ENCODE peak calls at places on chromosomes 6 and 20, in four cellular contexts. P is sigmoid colon, D is GM06990, I is fibroblast of lung. V is an unnamed sample.
A peak's percentile ranks its signal among the peaks of the same experiment; 100 is the strongest.

GRCh38 chr6:121959501-121959900 is 440.0 kb upstream of the HSF2 start:
- DNase-seq in D (no peak), P (no peak), I (no peak), V (peak; percentile 1)

GRCh38 chr6:72464791-72465691 is 156.8 kb upstream of the KCNQ5 start:
- DNase-seq in D (no peak), P (no peak), I (peak; percentile 89), V (no peak)

GRCh38 chr6:134123666-134124208 is 71.3 kb upstream of the SLC2A12 start:
- DNase-seq in D (no peak), P (no peak), I (peak; percentile 70), V (peak; percentile 64)

GRCh38 chr6:3222506-3223038 is 4.9 kb downstream of the TUBB2B start:
- DNase-seq in I (no peak), P (no peak), D (no peak), V (no peak)

GRCh38 chr6:35046862-35047261 is 94.3 kb downstream of the TCP11 start:
- DNase-seq in D (no peak), P (no peak), I (no peak), V (no peak)

GRCh38 chr6:127547909-127548649 is 28.9 kb upstream of the C6orf58 start:
- DNase-seq in I (no peak), D (no peak), P (no peak), V (no peak)

GRCh38 chr6:37980222-37980595 is 160.7 kb downstream of the ZFAND3 start:
- DNase-seq in I (no peak), D (no peak), P (no peak), V (no peak)

GRCh38 chr6:7544597-7544996 is 3.1 kb downstream of the DSP start:
- DNase-seq in I (no peak), D (no peak), P (no peak), V (no peak)

GRCh38 chr6:83853178-83853967 is at the start of gene RIPPLY2:
- DNase-seq in I (peak; percentile 45), D (peak; percentile 48), P (no peak), V (peak; percentile 79)

GRCh38 chr20:63222541-63222940 is 6.6 kb upstream of the YTHDF1 start:
- DNase-seq in P (no peak), I (no peak), D (no peak), V (no peak)

GRCh38 chr6:12028194-12028593 is 16.1 kb downstream of the HIVEP1 start:
- DNase-seq in P (no peak), I (no peak), D (no peak), V (no peak)

GRCh38 chr20:8782804-8783203 is 286.1 kb upstream of the PLCB4 start:
- DNase-seq in D (no peak), P (no peak), I (peak; percentile 44), V (no peak)

GRCh38 chr6:37624606-37625574 is 72.8 kb downstream of the MDGA1 start:
- DNase-seq in P (no peak), I (peak; percentile 39), D (peak; percentile 45), V (peak; percentile 73)

GRCh38 chr20:24668384-24668702 is 198.9 kb downstream of the SYNDIG1 start:
- DNase-seq in I (no peak), P (peak; percentile 46), D (no peak), V (no peak)

GRCh38 chr6:165834613-165835259 is 171.7 kb upstream of the PDE10A start:
- DNase-seq in I (no peak), D (no peak), P (peak; percentile 80), V (no peak)

GRCh38 chr6:27290065-27290849 is 21.8 kb downstream of the POM121L2 start:
- DNase-seq in I (peak; percentile 60), D (no peak), P (no peak), V (no peak)

GRCh38 chr6:32845381-32845884 is 1.6 kb upstream of the PSMB8 start:
- DNase-seq in P (peak; percentile 57), D (peak; percentile 64), I (no peak), V (peak; percentile 20)

GRCh38 chr6:16278048-16278724 is 39.8 kb downstream of the GMPR start:
- DNase-seq in P (no peak), D (no peak), I (peak; percentile 36), V (no peak)

GRCh38 chr20:44187054-44187762 is at the start of gene JPH2:
- DNase-seq in D (no peak), I (peak; percentile 79), P (peak; percentile 92), V (peak; percentile 87)

GRCh38 chr20:62409935-62410741 is 3.1 kb upstream of the CABLES2 start:
- DNase-seq in I (peak; percentile 16), D (no peak), P (peak; percentile 87), V (peak; percentile 97)

GRCh38 chr6:155341130-155341828 is 27.0 kb upstream of the TFB1M start:
- DNase-seq in P (no peak), D (peak; percentile 35), I (peak; percentile 92), V (no peak)

GRCh38 chr6:33028220-33028849 is 18.9 kb upstream of the HLA-DOA start:
- DNase-seq in P (no peak), D (no peak), I (no peak), V (no peak)

GRCh38 chr6:126228001-126228791 is 111.7 kb upstream of the CENPW start:
- DNase-seq in I (no peak), D (no peak), P (no peak), V (no peak)

GRCh38 chr6:18101271-18101670 is 21.2 kb downstream of the NHLRC1 start:
- DNase-seq in D (no peak), I (peak; percentile 70), P (no peak), V (no peak)

GRCh38 chr6:33828764-33829731 is 25.2 kb upstream of the MLN start:
- DNase-seq in I (no peak), D (no peak), P (peak; percentile 80), V (no peak)

GRCh38 chr6:36805107-36805797 is 34.0 kb downstream of the CPNE5 start:
- DNase-seq in P (no peak), D (no peak), I (no peak), V (peak; percentile 66)

GRCh38 chr6:16684896-16685554 is 76.2 kb downstream of the ATXN1 start:
- DNase-seq in D (peak; percentile 66), I (peak; percentile 90), P (no peak), V (no peak)

GRCh38 chr6:12602951-12603710 is 113.4 kb upstream of the PHACTR1 start:
- DNase-seq in D (no peak), I (peak; percentile 73), P (no peak), V (no peak)

GRCh38 chr6:107344383-107344782 is 115.0 kb downstream of the PDSS2 start:
- DNase-seq in D (no peak), I (no peak), P (no peak), V (no peak)

GRCh38 chr6:6803180-6803978 is 214.9 kb downstream of the LY86 start:
- DNase-seq in D (peak; percentile 68), P (no peak), I (no peak), V (no peak)

GRCh38 chr6:82144007-82144851 is 103.3 kb downstream of the IBTK start:
- DNase-seq in I (peak; percentile 98), D (no peak), P (no peak), V (no peak)

GRCh38 chr6:119499797-119500196 is 150.2 kb upstream of the MAN1A1 start:
- DNase-seq in D (no peak), I (no peak), P (no peak), V (no peak)

GRCh38 chr6:138105880-138106664 is 1.1 kb downstream of the PERP start:
- DNase-seq in P (no peak), I (no peak), D (no peak), V (peak; percentile 75)

GRCh38 chr6:127053032-127053908 is 65.2 kb upstream of the RSPO3 start:
- DNase-seq in P (no peak), D (no peak), I (peak; percentile 53), V (no peak)

GRCh38 chr6:25958700-25959162 is 3.9 kb upstream of the TRIM38 start:
- DNase-seq in P (no peak), I (no peak), D (no peak), V (no peak)

GRCh38 chr20:45445805-45446562 is 23.6 kb upstream of the WFDC2 start:
- DNase-seq in D (no peak), I (no peak), P (no peak), V (peak; percentile 67)

GRCh38 chr20:59808729-59809381 is 124.6 kb downstream of the SYCP2 start:
- DNase-seq in D (no peak), I (no peak), P (peak; percentile 17), V (peak; percentile 16)

GRCh38 chr20:32536861-32537656 is 48.1 kb downstream of the NOL4L start:
- DNase-seq in D (peak; percentile 67), I (no peak), P (no peak), V (peak; percentile 94)

GRCh38 chr6:112253842-112254816 is at the start of gene LAMA4:
- DNase-seq in D (peak; percentile 10), I (peak; percentile 87), P (peak; percentile 77), V (peak; percentile 72)

GRCh38 chr6:112254921-112255320 is 554 bp upstream of the LAMA4 start:
- DNase-seq in P (no peak), I (no peak), D (no peak), V (no peak)

GRCh38 chr6:112251170-112251945 is 3.0 kb downstream of the LAMA4 start:
- DNase-seq in P (peak; percentile 92), D (no peak), I (peak; percentile 86), V (no peak)

GRCh38 chr6:112252571-112253504 is 1.5 kb downstream of the LAMA4 start:
- DNase-seq in P (no peak), I (peak; percentile 63), D (no peak), V (no peak)

DNA sequence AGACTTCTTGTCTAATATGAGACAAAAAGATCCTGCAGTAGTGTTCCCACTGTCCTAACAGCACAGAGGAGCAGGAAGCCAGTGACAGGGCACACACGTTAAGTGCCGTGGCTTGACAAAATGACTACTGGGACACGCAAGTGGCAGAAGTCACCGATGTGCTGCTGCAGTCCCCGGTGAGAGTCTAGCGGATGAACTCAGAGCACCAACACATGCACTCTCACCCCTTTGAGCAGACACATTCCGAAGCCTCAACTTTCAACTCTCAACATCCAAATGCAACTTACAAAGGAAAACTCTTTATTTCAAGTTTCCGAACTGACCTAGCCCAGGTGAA is 894 bp downstream of the LAMA4 start:
- DNase-seq in D (no peak), I (no peak), P (no peak), V (no peak)
- H3K4me3 ChIP-seq in D (no peak overlapping the region), I (peak overlapping the region; percentile 99), P (peak overlapping the region; percentile 62), V (peak overlapping the region; percentile 75)

GRCh38 chr20:49091104-49091503 is 45.0 kb downstream of the CSE1L start:
- DNase-seq in I (no peak), P (no peak), D (no peak), V (no peak)
- H3K36me3 ChIP-seq in I (peaks cover 3% of the 10 kb centered on the region), P (peaks cover 98% of the 10 kb centered on the region), D (peaks cover 10% of the 10 kb centered on the region), V (peaks cover 51% of the 10 kb centered on the region)

DNA sequence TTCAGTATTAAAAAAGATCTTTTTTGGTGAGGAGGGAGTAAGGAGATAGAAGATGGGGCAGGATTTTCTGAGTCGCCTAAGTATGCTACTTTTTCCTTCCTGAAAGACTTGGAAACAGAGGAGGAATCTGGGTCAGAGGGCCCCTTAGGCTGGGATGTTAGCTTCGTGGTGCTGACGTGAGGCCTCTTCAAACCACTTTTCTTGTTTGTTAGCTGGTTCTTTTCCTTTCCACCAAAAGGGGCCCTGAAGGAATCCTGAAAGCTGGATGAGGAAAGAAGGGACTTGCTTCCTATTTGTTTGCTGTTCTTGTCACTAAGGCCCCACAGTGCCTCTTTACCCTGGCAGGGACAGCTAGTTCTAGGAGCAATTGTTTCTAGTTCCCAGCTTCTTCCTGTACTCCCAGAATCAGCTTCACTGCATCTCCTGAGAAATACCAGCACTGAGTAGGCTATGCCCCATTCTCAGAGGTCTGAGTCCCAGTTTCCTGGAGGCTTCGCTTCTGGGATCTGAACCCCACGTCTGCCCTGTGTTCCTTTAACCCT is 2.2 kb upstream of the IL20RA start:
- DNase-seq in D (no peak), I (no peak), P (no peak), V (no peak)
- H3K27me3 ChIP-seq in D (no peaks in the 10 kb centered on the region), I (no peaks in the 10 kb centered on the region), P (peaks cover 27% of the 10 kb centered on the region), V (peaks cover 33% of the 10 kb centered on the region)

GRCh38 chr6:76790045-76790796 is 673.1 kb downstream of the HTR1B start:
- DNase-seq in P (no peak), I (no peak), D (no peak), V (no peak)
- H3K4me3 ChIP-seq in P (no peak overlapping the region), I (no peak overlapping the region), D (no peak overlapping the region), V (no peak overlapping the region)